ENCODE peak calls at places on chromosome 10, in five cellular contexts. E is left ventricle myocardium inferior; T is CD8-positive, alpha-beta T cell; N is heart left ventricle; X is HepG2. F is an unnamed sample. For H3K36me3, the result is how much of the 10 kb centered on the place peaks cover.

GRCh38 chr10:102113261-102113955 is 6.8 kb downstream of the LDB1 start:
- DNase-seq in E (no peak), T (no peak), N (no peak), X (no peak), F (no peak)

GRCh38 chr10:59905735-59906416 is 480 bp downstream of the CCDC6 start:
- DNase-seq in E (no peak), T (no peak), N (no peak), X (no peak), F (peak)

GRCh38 chr10:69715156-69715898 is 85.3 kb downstream of the FAM241B start:
- DNase-seq in E (no peak), T (no peak), N (no peak), X (no peak), F (no peak)

GRCh38 chr10:44437837-44438752 is 53.2 kb upstream of the CXCL12 start:
- DNase-seq in E (no peak), T (no peak), N (no peak), X (no peak), F (no peak)

GRCh38 chr10:94225589-94225988 is 137.2 kb downstream of the NOC3L start:
- DNase-seq in E (no peak), T (no peak), N (no peak), X (no peak), F (no peak)

GRCh38 chr10:79459243-79459642 is 13.8 kb upstream of the ZCCHC24 start:
- DNase-seq in E (no peak), T (no peak), N (no peak), X (no peak), F (no peak)

GRCh38 chr10:95221124-95221523 is 27.1 kb downstream of the ACSM6 start:
- DNase-seq in E (no peak), T (no peak), N (no peak), X (peak), F (no peak)

GRCh38 chr10:17616403-17617030 is 657 bp downstream of the HACD1 start:
- DNase-seq in E (peak), T (no peak), N (peak), X (peak), F (peak)

GRCh38 chr10:124725791-124726190 is 18.4 kb downstream of the FAM53B start:
- DNase-seq in E (no peak), T (no peak), N (no peak), X (no peak), F (peak)

GRCh38 chr10:121154846-121155245 is 303.7 kb downstream of the WDR11 start:
- DNase-seq in E (no peak), T (no peak), N (no peak), X (peak), F (no peak)

GRCh38 chr10:68684413-68684812 is 36.6 kb upstream of the CCAR1 start:
- DNase-seq in E (no peak), T (no peak), N (no peak), X (no peak), F (no peak)

GRCh38 chr10:118940386-118940785 is 89.1 kb upstream of the NANOS1 start:
- DNase-seq in E (no peak), T (no peak), N (no peak), X (no peak), F (no peak)

GRCh38 chr10:101120884-101121660 is 10.0 kb upstream of the TLX1 start:
- DNase-seq in E (no peak), T (peak), N (no peak), X (no peak), F (no peak)

GRCh38 chr10:105691811-105692210 is 1050.7 kb downstream of the SORCS3 start:
- DNase-seq in E (no peak), T (no peak), N (no peak), X (no peak), F (no peak)

GRCh38 chr10:3874988-3875841 is 90.2 kb upstream of the KLF6 start:
- DNase-seq in E (no peak), T (no peak), N (no peak), X (no peak), F (no peak)
- H3K36me3 ChIP-seq in E (under half), T (under half), N (under half), X (under half), F (under half)

GRCh38 chr10:34941471-34942357 is 126.6 kb upstream of the PARD3 start:
- DNase-seq in E (no peak), T (no peak), N (no peak), X (no peak), F (no peak)
- H3K27ac ChIP-seq in E (no peak), T (no peak), N (no peak), X (no peak), F (no peak)

GRCh38 chr10:78035437-78035836 is 1.8 kb downstream of the RPS24 start:
- DNase-seq in E (no peak), T (no peak), N (no peak), X (no peak), F (no peak)
- H3K36me3 ChIP-seq in E (half or more), T (under half), N (half or more), X (half or more), F (under half)

DNA sequence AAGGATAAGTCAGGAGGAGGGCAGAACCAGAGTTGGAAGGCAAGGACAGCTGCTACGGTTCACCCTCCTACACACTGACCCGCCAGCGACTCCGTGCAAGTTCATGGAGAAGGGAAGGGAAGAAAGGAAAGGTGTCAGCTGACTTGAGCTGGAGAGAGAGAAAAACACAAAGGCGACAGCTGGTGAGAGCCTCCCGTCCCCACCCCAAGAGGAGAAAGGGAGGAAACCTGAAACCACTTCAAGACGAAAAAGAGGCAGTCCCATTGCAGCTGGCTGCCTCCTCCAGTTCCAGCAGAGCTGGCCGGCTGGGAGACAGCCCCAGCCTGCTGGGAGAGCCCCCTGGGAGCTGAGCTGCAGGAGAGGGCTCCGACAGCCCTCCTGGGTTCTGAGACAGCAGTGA is 75.2 kb downstream of the PARD3 start:
- DNase-seq in E (peak), T (no peak), N (peak), X (no peak), F (peak)
- H3K27ac ChIP-seq in E (peak), T (no peak), N (peak), X (peak), F (peak)

DNA sequence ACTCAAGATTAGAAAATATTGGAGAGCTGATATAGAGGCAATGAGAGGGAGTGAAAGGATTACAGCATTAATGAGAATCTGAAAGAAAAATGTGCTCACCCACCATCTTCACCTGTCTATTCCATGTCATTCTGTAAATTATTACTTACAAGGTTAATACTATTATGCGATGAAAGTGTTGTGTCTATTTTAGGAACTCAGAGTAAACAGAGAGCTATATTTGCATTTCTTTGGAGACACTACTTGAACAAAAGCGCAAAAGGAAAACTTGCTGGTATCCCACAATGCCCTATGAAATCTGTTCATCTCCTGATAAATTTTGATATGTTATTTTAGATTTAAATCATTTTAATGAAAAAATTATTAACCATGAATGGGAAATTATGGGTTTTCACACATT is 196.1 kb downstream of the ZEB1 start:
- DNase-seq in E (no peak), T (no peak), N (no peak), X (no peak), F (no peak)
- H3K36me3 ChIP-seq in E (half or more), T (under half), N (half or more), X (under half), F (under half)

GRCh38 chr10:74156919-74157289 is 5.9 kb downstream of the ADK start:
- DNase-seq in E (peak), T (no peak), N (peak), X (no peak), F (peak)

GRCh38 chr10:74151879-74152722 is 1.1 kb downstream of the ADK start:
- DNase-seq in E (no peak), T (no peak), N (no peak), X (no peak), F (no peak)

GRCh38 chr10:74151057-74151878 is at the start of gene ADK:
- DNase-seq in E (peak), T (peak), N (peak), X (peak), F (peak)

GRCh38 chr10:74153123-74153522 is 2.1 kb downstream of the ADK start:
- DNase-seq in E (no peak), T (no peak), N (no peak), X (peak), F (no peak)

DNA sequence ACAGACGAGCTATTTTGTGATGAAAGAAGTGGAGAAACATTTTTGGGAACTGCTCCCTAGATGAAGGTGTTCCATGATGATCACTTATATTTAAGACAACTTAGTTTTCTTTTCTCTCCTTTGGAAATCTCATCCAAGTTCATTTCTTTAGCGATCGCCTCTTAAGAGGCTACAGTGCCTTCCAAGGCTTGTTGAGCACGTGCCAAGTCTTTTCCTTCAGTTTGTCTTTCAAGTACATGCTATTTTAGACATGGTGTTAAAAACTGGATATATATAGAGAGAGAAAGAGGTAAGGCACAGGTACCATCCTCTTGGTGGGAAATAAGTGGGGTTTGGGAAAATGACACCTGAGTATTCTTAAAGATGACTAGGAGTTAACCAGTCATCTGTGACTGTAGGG is 2.7 kb downstream of the ADK start:
- DNase-seq in E (no peak), T (no peak), N (no peak), X (no peak), F (no peak)
- H3K27ac ChIP-seq in E (peak), T (no peak), N (peak), X (no peak), F (no peak)

F was measured in ovary.